ENCODE peak calls at places on chromosomes 3 and 15, in six cellular contexts. T is memory B cell; Q is pancreas; V is CD4-positive, alpha-beta T cell; L is effector CD4-positive, alpha-beta T cell; F is upper lobe of left lung. O is an unnamed sample.

GRCh38 chr3:161748049-161748448 is 251.4 kb downstream of the OTOL1 start:
- DNase-seq in Q (no peak), T (no peak), F (no peak), V (no peak), L (no peak), O (no peak)

GRCh38 chr15:67025719-67026118 is 39.7 kb upstream of the SMAD3 start:
- DNase-seq in F (no peak), Q (no peak), T (no peak), V (no peak), L (no peak), O (no peak)

GRCh38 chr15:91716536-91716935 is 137.0 kb upstream of the SLCO3A1 start:
- DNase-seq in V (no peak), F (no peak), L (no peak), Q (no peak), T (no peak), O (no peak)

GRCh38 chr3:4943553-4943952 is 35.7 kb upstream of the BHLHE40 start:
- DNase-seq in T (no peak), L (no peak), V (no peak), Q (no peak), F (no peak), O (no peak)

GRCh38 chr3:123314409-123315270 is 112.9 kb downstream of the SEC22A start:
- DNase-seq in F (no peak), V (no peak), Q (peak), L (no peak), T (no peak), O (no peak)

GRCh38 chr3:184345678-184346144 is 8.3 kb downstream of the FAM131A start:
- DNase-seq in V (no peak), L (no peak), Q (no peak), F (no peak), T (no peak), O (peak)

GRCh38 chr15:82030191-82030590 is 15.6 kb downstream of the MEX3B start:
- DNase-seq in T (no peak), L (no peak), Q (no peak), V (no peak), F (no peak), O (no peak)

GRCh38 chr15:74815121-74815933 is 2.7 kb downstream of the LMAN1L start:
- DNase-seq in V (no peak), F (no peak), L (no peak), T (no peak), Q (peak), O (no peak)

GRCh38 chr3:32434206-32434605 is 42.6 kb downstream of the CMTM7 start:
- DNase-seq in V (no peak), L (no peak), Q (no peak), T (no peak), F (no peak), O (no peak)

GRCh38 chr3:38210141-38210757 is 44.9 kb downstream of the OXSR1 start:
- DNase-seq in F (no peak), T (no peak), Q (no peak), L (no peak), V (no peak), O (no peak)

GRCh38 chr3:18779704-18780103 is 354.6 kb upstream of the SATB1 start:
- DNase-seq in F (no peak), V (no peak), L (no peak), Q (no peak), T (no peak), O (no peak)

GRCh38 chr15:81216411-81216810 is 19.7 kb downstream of the IL16 start:
- DNase-seq in V (no peak), T (no peak), Q (no peak), F (no peak), L (no peak), O (no peak)

GRCh38 chr3:194276768-194277546 is 74.2 kb downstream of the CPN2 start:
- DNase-seq in L (no peak), Q (peak), F (peak), T (no peak), V (no peak), O (no peak)

GRCh38 chr3:159989973-159990846 is 1.6 kb downstream of the IL12A start:
- DNase-seq in F (no peak), Q (no peak), T (no peak), V (no peak), L (no peak), O (no peak)

GRCh38 chr3:158279584-158279983 is 169.7 kb downstream of the RSRC1 start:
- DNase-seq in Q (no peak), V (no peak), T (no peak), L (no peak), F (no peak), O (no peak)

GRCh38 chr15:96334017-96334704 is 3.7 kb downstream of the NR2F2 start:
- DNase-seq in T (no peak), V (no peak), Q (no peak), F (peak), L (no peak), O (no peak)

GRCh38 chr3:57530071-57530608 is 14.0 kb downstream of the DNAH12 start:
- DNase-seq in Q (no peak), V (no peak), F (no peak), L (no peak), T (no peak), O (no peak)

GRCh38 chr15:90230071-90230494 is 3.7 kb downstream of the CIB1 start:
- DNase-seq in T (no peak), Q (peak), V (no peak), F (no peak), L (no peak), O (no peak)

GRCh38 chr15:62985768-62986167 is 56.8 kb upstream of the TPM1 start:
- DNase-seq in Q (no peak), F (no peak), T (no peak), V (no peak), L (no peak), O (no peak)